ENCODE peak calls at places on chromosome 14, in six cellular contexts. K, J, S, X, R and I are unnamed samples. For H3K4me1, the result is how much of the 10 kb centered on the place peaks cover.

GRCh38 chr14:68506021-68506644 is 286.7 kb downstream of the ZFP36L1 start:
- DNase-seq in K (peak), J (no peak), S (no peak), X (peak), R (no peak), I (no peak)

GRCh38 chr14:28141662-28142061 is 624.9 kb upstream of the FOXG1 start:
- DNase-seq in K (no peak), J (no peak), S (no peak), X (no peak), R (no peak), I (no peak)

GRCh38 chr14:71221119-71221518 is 313.9 kb downstream of the PCNX1 start:
- DNase-seq in K (no peak), J (no peak), S (no peak), X (no peak), R (no peak), I (no peak)

GRCh38 chr14:105876829-105877228 is 350.4 kb downstream of the TMEM121 start:
- DNase-seq in K (no peak), J (no peak), S (no peak), X (peak), R (peak), I (no peak)

GRCh38 chr14:62616668-62617067 is 428.6 kb downstream of the KCNH5 start:
- DNase-seq in K (no peak), J (no peak), S (no peak), X (no peak), R (no peak), I (no peak)

GRCh38 chr14:41389355-41389754 is 217.3 kb upstream of the LRFN5 start:
- DNase-seq in K (no peak), J (no peak), S (no peak), X (no peak), R (no peak), I (no peak)

GRCh38 chr14:96176811-96177211 is 27.8 kb upstream of the BDKRB2 start:
- DNase-seq in K (peak), J (no peak), S (no peak), X (no peak), R (no peak), I (no peak)

GRCh38 chr14:56044196-56044595 is 74.0 kb upstream of the PELI2 start:
- DNase-seq in K (no peak), J (no peak), S (no peak), X (no peak), R (no peak), I (no peak)

GRCh38 chr14:73472182-73473114 is 14.1 kb upstream of the NUMB start:
- DNase-seq in K (peak), J (peak), S (peak), X (no peak), R (no peak), I (peak)

GRCh38 chr14:31414190-31414833 is 6.0 kb downstream of the HEATR5A start:
- DNase-seq in K (peak), J (no peak), S (no peak), X (no peak), R (no peak), I (no peak)

GRCh38 chr14:71231521-71232393 is 324.5 kb downstream of the PCNX1 start:
- DNase-seq in K (no peak), J (no peak), S (no peak), X (no peak), R (no peak), I (peak)

GRCh38 chr14:97705976-97706375 is 908.8 kb downstream of the VRK1 start:
- DNase-seq in K (no peak), J (no peak), S (no peak), X (no peak), R (no peak), I (no peak)

GRCh38 chr14:25150934-25151790 is 101.2 kb upstream of the STXBP6 start:
- DNase-seq in K (peak), J (peak), S (no peak), X (no peak), R (no peak), I (peak)

GRCh38 chr14:105026033-105026785 is 5.3 kb upstream of the CDCA4 start:
- DNase-seq in K (peak), J (no peak), S (no peak), X (no peak), R (no peak), I (no peak)

GRCh38 chr14:24843494-24843893 is 206.5 kb downstream of the STXBP6 start:
- DNase-seq in K (no peak), J (no peak), S (no peak), X (no peak), R (no peak), I (no peak)

GRCh38 chr14:33287204-33287603 is 348.5 kb downstream of the NPAS3 start:
- DNase-seq in K (no peak), J (no peak), S (no peak), X (no peak), R (no peak), I (peak)

GRCh38 chr14:99041141-99041819 is 230.7 kb downstream of the BCL11B start:
- DNase-seq in K (no peak), J (no peak), S (no peak), X (peak), R (no peak), I (no peak)

GRCh38 chr14:19878029-19878642 is 3.2 kb downstream of the OR4K2 start:
- DNase-seq in K (no peak), J (peak), S (no peak), X (no peak), R (no peak), I (no peak)

GRCh38 chr14:99077844-99078236 is 194.2 kb downstream of the BCL11B start:
- DNase-seq in K (no peak), J (no peak), S (no peak), X (no peak), R (no peak), I (no peak)

GRCh38 chr14:89378119-89378518 is 38.9 kb downstream of the FOXN3 start:
- DNase-seq in K (peak), J (no peak), S (no peak), X (no peak), R (no peak), I (no peak)

GRCh38 chr14:57169901-57170300 is 98.8 kb downstream of the EXOC5 start:
- DNase-seq in K (no peak), J (no peak), S (no peak), X (no peak), R (no peak), I (no peak)

GRCh38 chr14:90368946-90369721 is 27.7 kb upstream of the CALM1 start:
- DNase-seq in K (peak), J (peak), S (no peak), X (no peak), R (no peak), I (no peak)

GRCh38 chr14:42490536-42490935 is 883.9 kb downstream of the LRFN5 start:
- DNase-seq in K (peak), J (no peak), S (no peak), X (no peak), R (no peak), I (no peak)

GRCh38 chr14:100140452-100141132 is 18.9 kb downstream of the DEGS2 start:
- DNase-seq in K (peak), J (no peak), S (peak), X (peak), R (no peak), I (no peak)

GRCh38 chr14:29800961-29801360 is 126.7 kb downstream of the PRKD1 start:
- DNase-seq in K (no peak), J (no peak), S (no peak), X (no peak), R (no peak), I (no peak)

GRCh38 chr14:96525452-96525851 is 23.3 kb downstream of the PAPOLA start:
- DNase-seq in K (no peak), J (no peak), S (no peak), X (no peak), R (no peak), I (no peak)

GRCh38 chr14:72704507-72704906 is 189.4 kb downstream of the DPF3 start:
- DNase-seq in K (no peak), J (no peak), S (no peak), X (no peak), R (no peak), I (no peak)

GRCh38 chr14:48274826-48275225 is 599.4 kb upstream of the MDGA2 start:
- DNase-seq in K (no peak), J (no peak), S (no peak), X (no peak), R (no peak), I (no peak)

GRCh38 chr14:99419905-99420304 is 60.8 kb downstream of the SETD3 start:
- DNase-seq in K (no peak), J (no peak), S (no peak), X (no peak), R (no peak), I (no peak)

GRCh38 chr14:105562713-105563346 is 36.4 kb downstream of the TMEM121 start:
- DNase-seq in K (no peak), J (no peak), S (no peak), X (no peak), R (no peak), I (no peak)

GRCh38 chr14:75438486-75439080 is 10.8 kb downstream of the JDP2 start:
- DNase-seq in K (no peak), J (no peak), S (no peak), X (no peak), R (no peak), I (no peak)

GRCh38 chr14:92945959-92946846 is 23.3 kb downstream of the CHGA start:
- DNase-seq in K (peak), J (peak), S (no peak), X (peak), R (no peak), I (peak)

GRCh38 chr14:56809262-56810215 is 740 bp downstream of the OTX2 start:
- DNase-seq in K (no peak), J (no peak), S (no peak), X (no peak), R (no peak), I (no peak)

GRCh38 chr14:20478915-20479314 is 9.7 kb downstream of the PNP start:
- DNase-seq in K (no peak), J (no peak), S (no peak), X (no peak), R (no peak), I (no peak)

GRCh38 chr14:99408286-99408970 is 72.2 kb downstream of the SETD3 start:
- DNase-seq in K (no peak), J (no peak), S (no peak), X (no peak), R (no peak), I (no peak)

GRCh38 chr14:23539209-23539866 is 12.2 kb downstream of the ZFHX2 start:
- DNase-seq in K (peak), J (peak), S (peak), X (no peak), R (no peak), I (peak)

GRCh38 chr14:79379266-79379665 is 832.0 kb downstream of the DIO2 start:
- DNase-seq in K (no peak), J (no peak), S (no peak), X (no peak), R (no peak), I (no peak)

GRCh38 chr14:104506461-104507253 is 72.9 kb upstream of the C14orf180 start:
- DNase-seq in K (no peak), J (no peak), S (no peak), X (no peak), R (no peak), I (no peak)

GRCh38 chr14:65336191-65336591 is 76.3 kb upstream of the FUT8 start:
- DNase-seq in K (peak), J (no peak), S (no peak), X (no peak), R (no peak), I (no peak)

GRCh38 chr14:44035707-44036106 is 471.4 kb downstream of the FSCB start:
- DNase-seq in K (no peak), J (no peak), S (no peak), X (no peak), R (no peak), I (no peak)

GRCh38 chr14:44029933-44030332 is 477.1 kb downstream of the FSCB start:
- DNase-seq in K (no peak), J (no peak), S (no peak), X (no peak), R (no peak), I (no peak)

GRCh38 chr14:44027397-44027796 is 479.7 kb downstream of the FSCB start:
- DNase-seq in K (no peak), J (no peak), S (no peak), X (no peak), R (no peak), I (no peak)

DNA sequence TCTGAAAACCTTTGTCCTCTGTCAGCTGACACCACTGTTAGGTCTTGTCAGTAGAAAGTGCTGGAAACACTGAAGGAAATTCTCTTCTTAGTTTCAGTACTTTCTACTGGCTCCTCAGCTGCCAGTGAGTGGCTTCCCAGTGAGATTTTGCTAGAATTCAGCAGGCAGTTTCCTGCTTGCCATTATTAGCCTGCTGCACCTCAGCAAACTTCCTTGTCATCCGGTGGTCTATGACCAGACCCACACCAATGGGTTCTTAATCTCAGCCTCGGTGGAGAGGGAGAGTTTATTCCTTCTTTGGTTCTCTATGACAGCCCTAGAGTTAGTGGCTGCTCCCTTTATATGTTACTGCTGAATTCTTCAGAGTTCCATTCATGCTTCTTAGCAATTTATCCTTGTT is 476.1 kb downstream of the FSCB start:
- DNase-seq in K (no peak), J (no peak), S (peak), X (no peak), R (no peak), I (peak)
- H3K4me1 ChIP-seq in K (under half), J (under half), S (under half), X (under half), R (under half), I (under half)

GRCh38 chr14:94113908-94114588 is 3.5 kb downstream of the IFI27 start:
- DNase-seq in K (peak), J (no peak), S (no peak), X (peak), R (no peak), I (no peak)

GRCh38 chr14:94115631-94116030 is 5.1 kb downstream of the IFI27 start:
- DNase-seq in K (no peak), J (no peak), S (no peak), X (peak), R (no peak), I (no peak)

GRCh38 chr14:94113490-94113889 is 3.0 kb downstream of the IFI27 start:
- DNase-seq in K (peak), J (no peak), S (no peak), X (peak), R (no peak), I (no peak)

GRCh38 chr14:94115068-94115591 is 4.6 kb downstream of the IFI27 start:
- DNase-seq in K (no peak), J (no peak), S (no peak), X (peak), R (peak), I (no peak)

GRCh38 chr14:94114589-94115067 is 4.1 kb downstream of the IFI27 start:
- DNase-seq in K (no peak), J (no peak), S (no peak), X (peak), R (peak), I (no peak)
- H3K4me1 ChIP-seq in K (under half), J (under half), S (under half), X (under half), R (under half), I (under half)

GRCh38 chr14:101428409-101428808 is 132.9 kb upstream of the DIO3 start:
- DNase-seq in K (no peak), J (no peak), S (no peak), X (no peak), R (no peak), I (no peak)
- H3K4me1 ChIP-seq in K (under half), J (under half), S (under half), X (under half), R (under half), I (under half)

DNA sequence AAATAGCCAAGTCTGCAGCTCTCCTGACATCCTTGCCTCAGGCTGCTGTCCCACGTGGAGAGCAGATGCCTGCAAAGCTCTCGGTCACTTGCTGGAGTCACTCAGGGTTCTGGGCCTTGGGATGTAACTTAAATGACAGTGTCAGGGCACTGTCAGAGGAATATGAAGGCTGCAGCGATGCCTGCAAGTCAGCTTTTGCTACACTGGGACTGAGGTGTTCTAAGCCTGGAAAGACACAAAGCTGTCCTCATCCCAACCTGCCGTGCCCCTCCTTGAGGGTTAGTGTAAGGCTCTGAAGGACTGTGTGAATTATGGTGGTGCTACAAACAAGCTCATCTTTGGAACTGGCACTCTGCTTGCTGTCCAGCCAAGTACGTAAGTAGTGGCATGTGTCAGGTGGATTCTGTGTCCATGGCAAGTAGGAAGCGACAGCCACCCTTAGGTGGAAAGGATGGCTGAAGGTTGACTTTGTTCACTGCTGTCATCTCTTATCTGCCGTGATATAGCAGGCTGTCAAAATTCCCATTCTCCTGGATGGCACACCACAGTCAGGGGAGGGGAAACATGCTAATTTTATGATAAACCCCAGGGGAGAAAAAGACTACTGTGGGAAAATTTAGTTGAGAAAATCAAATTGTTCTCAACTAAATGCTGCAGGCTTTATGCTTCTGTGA is 79.9 kb downstream of the DAD1 start:
- DNase-seq in K (no peak), J (no peak), S (no peak), X (no peak), R (no peak), I (no peak)
- H3K4me1 ChIP-seq in K (under half), J (under half), S (under half), X (under half), R (under half), I (half or more)

GRCh38 chr14:50001999-50002925 is 109.4 kb downstream of the ARF6 start:
- DNase-seq in K (no peak), J (no peak), S (no peak), X (peak), R (no peak), I (no peak)
- H3K4me1 ChIP-seq in K (under half), J (half or more), S (under half), X (half or more), R (under half), I (under half)

GRCh38 chr14:61342941-61343340 is 21.6 kb downstream of the PRKCH start:
- DNase-seq in K (no peak), J (no peak), S (no peak), X (no peak), R (no peak), I (no peak)
- H3K4me1 ChIP-seq in K (under half), J (under half), S (under half), X (under half), R (under half), I (under half)

GRCh38 chr14:95156765-95157194 is 549 bp downstream of the DICER1 start:
- DNase-seq in K (peak), J (no peak), S (no peak), X (peak), R (peak), I (no peak)
- H3K4me1 ChIP-seq in K (under half), J (under half), S (under half), X (half or more), R (under half), I (under half)

GRCh38 chr14:69673099-69673498 is 61.7 kb downstream of the SUSD6 start:
- DNase-seq in K (no peak), J (no peak), S (no peak), X (no peak), R (no peak), I (no peak)
- H3K4me1 ChIP-seq in K (under half), J (under half), S (under half), X (half or more), R (under half), I (under half)

GRCh38 chr14:69711471-69712216 is 55.3 kb upstream of the SRSF5 start:
- DNase-seq in K (no peak), J (no peak), S (no peak), X (no peak), R (peak), I (no peak)
- H3K4me1 ChIP-seq in K (under half), J (under half), S (under half), X (half or more), R (under half), I (under half)

GRCh38 chr14:103404920-103405319 is 19.7 kb downstream of the MARK3 start:
- DNase-seq in K (no peak), J (no peak), S (no peak), X (peak), R (no peak), I (no peak)

GRCh38 chr14:103402700-103403099 is 17.5 kb downstream of the MARK3 start:
- DNase-seq in K (peak), J (no peak), S (no peak), X (no peak), R (no peak), I (no peak)

GRCh38 chr14:103401223-103402214 is 16.3 kb downstream of the MARK3 start:
- DNase-seq in K (peak), J (no peak), S (no peak), X (no peak), R (no peak), I (no peak)

GRCh38 chr14:103400537-103400936 is 15.3 kb downstream of the MARK3 start:
- DNase-seq in K (no peak), J (no peak), S (no peak), X (no peak), R (no peak), I (no peak)

DNA sequence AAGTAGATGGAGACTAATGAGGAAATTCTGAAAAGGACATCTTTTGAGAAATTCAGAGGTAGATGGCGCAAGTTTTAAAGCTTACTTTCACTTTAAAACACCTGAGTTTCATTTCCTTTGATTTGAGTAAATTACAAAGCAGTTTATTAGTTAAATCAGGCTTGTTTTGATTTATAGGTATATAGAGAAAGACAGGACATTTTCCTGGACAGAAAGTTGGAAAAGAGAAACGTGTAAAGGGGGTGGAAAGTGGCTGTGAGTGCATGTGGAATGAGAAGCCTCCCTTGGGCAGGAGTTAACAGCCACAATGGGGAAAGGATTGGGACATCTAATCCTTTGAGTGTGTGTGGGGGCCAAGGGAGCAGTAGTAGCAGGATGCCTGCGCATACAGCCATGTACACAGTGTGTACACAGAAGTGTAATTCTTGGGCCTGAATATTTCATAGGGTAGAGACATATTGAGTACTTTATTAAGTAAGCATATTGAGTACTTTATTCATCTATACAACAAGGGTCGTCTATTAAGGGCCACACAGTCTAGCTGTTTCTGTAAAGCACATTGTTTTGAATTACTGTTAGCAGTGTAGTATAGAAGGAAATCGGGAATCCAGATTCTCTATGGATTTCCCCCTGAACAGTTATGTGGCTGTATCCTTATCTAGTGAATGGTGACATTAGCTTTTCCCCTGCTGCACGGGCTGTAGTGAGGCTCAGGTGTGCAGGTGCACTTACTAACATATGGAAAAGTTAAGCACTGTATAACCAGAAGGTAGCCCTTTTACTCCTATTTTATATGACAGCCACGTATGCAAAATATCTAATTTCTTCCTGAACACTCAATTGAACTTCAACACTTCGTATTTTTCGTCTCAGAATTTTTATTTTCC is 19.1 kb downstream of the MARK3 start:
- DNase-seq in K (peak), J (no peak), S (no peak), X (no peak), R (no peak), I (no peak)
- H3K4me1 ChIP-seq in K (under half), J (under half), S (under half), X (half or more), R (under half), I (under half)